ENCODE peak calls at places on chromosome 18, in six cellular contexts. O is NCI-H1436 treated with DMSO at 0.1 percent for 48 hours; Q is bronchial epithelial cell; T is stimulated activated CD8-positive, alpha-beta memory T cell treated with anti-CD3 and anti-CD28 coated beads, Interleukin-12 subunit alpha, Interleukin-12 subunit beta, amount 100 ng/mL, for 4 hours; V is MG63; R is GM04503. E is an unnamed sample.

GRCh38 chr18:59008302-59008974 is 131.2 kb upstream of the SEC11C start:
- DNase-seq in T (no peak), R (no peak), O (no peak), Q (peak), V (no peak), E (peak)

GRCh38 chr18:51342815-51343214 is 145.3 kb upstream of the MEX3C start:
- DNase-seq in O (no peak), T (no peak), V (peak), R (no peak), Q (peak), E (peak)

GRCh38 chr18:57444301-57444759 is 9.2 kb downstream of the ONECUT2 start:
- DNase-seq in O (no peak), T (no peak), Q (no peak), R (no peak), V (no peak), E (no peak)

GRCh38 chr18:7242954-7243353 is 12.1 kb downstream of the LRRC30 start:
- DNase-seq in Q (no peak), T (no peak), V (no peak), R (no peak), O (no peak), E (no peak)

GRCh38 chr18:59690216-59691045 is 6.8 kb downstream of the CCBE1 start:
- DNase-seq in O (peak), V (no peak), Q (no peak), R (no peak), T (no peak), E (no peak)

GRCh38 chr18:13582283-13582682 is 144.1 kb downstream of the FAM210A start:
- DNase-seq in R (no peak), V (no peak), Q (no peak), T (no peak), O (no peak), E (no peak)

GRCh38 chr18:21112543-21113105 is 1.0 kb upstream of the ROCK1 start:
- DNase-seq in Q (no peak), V (no peak), O (no peak), T (no peak), R (no peak), E (no peak)

GRCh38 chr18:26133652-26134051 is at the start of gene PSMA8:
- DNase-seq in V (no peak), R (no peak), O (no peak), Q (no peak), T (peak), E (no peak)

GRCh38 chr18:12434541-12434929 is 26.8 kb downstream of the PRELID3A start:
- DNase-seq in Q (no peak), O (no peak), V (no peak), R (no peak), T (no peak), E (no peak)

GRCh38 chr18:76765649-76766048 is 56.7 kb upstream of the ZNF236 start:
- DNase-seq in R (no peak), O (no peak), V (no peak), Q (peak), T (no peak), E (peak)

GRCh38 chr18:323253-323622 is 55.4 kb upstream of the THOC1 start:
- DNase-seq in V (no peak), Q (no peak), T (no peak), O (no peak), R (peak), E (peak)

GRCh38 chr18:44725300-44726096 is 44.8 kb downstream of the SETBP1 start:
- DNase-seq in V (peak), Q (peak), O (no peak), R (no peak), T (peak), E (peak)

GRCh38 chr18:28412521-28412920 is 235.6 kb upstream of the CDH2 start:
- DNase-seq in V (peak), O (no peak), T (no peak), R (no peak), Q (no peak), E (no peak)

GRCh38 chr18:8720141-8720540 is 14.8 kb downstream of the MTCL1 start:
- DNase-seq in R (no peak), V (no peak), T (no peak), O (no peak), Q (no peak), E (no peak)

GRCh38 chr18:57644540-57644939 is 22.9 kb upstream of the NARS1 start:
- DNase-seq in T (no peak), V (no peak), Q (peak), R (no peak), O (no peak), E (peak)

GRCh38 chr18:23992119-23992940 is 22.2 kb upstream of the TTC39C start:
- DNase-seq in O (no peak), R (no peak), Q (peak), T (no peak), V (peak), E (peak)

GRCh38 chr18:33470229-33470628 is 29.7 kb upstream of the CCDC178 start:
- DNase-seq in V (no peak), R (no peak), Q (peak), O (no peak), T (no peak), E (no peak)

GRCh38 chr18:57249896-57250295 is 102.5 kb upstream of the ST8SIA3 start:
- DNase-seq in R (no peak), T (no peak), Q (no peak), O (no peak), V (no peak), E (no peak)

GRCh38 chr18:70195852-70196434 is 9.5 kb downstream of the RTTN start:
- DNase-seq in V (peak), T (no peak), O (no peak), R (no peak), Q (peak), E (peak)

GRCh38 chr18:36187826-36188721 is 777 bp downstream of the MOCOS start:
- DNase-seq in R (no peak), Q (peak), T (no peak), V (peak), O (no peak), E (peak)

GRCh38 chr18:74515620-74516231 is 18.6 kb upstream of the CNDP1 start:
- DNase-seq in R (no peak), Q (no peak), T (no peak), O (no peak), V (no peak), E (no peak)

GRCh38 chr18:56919190-56919589 is 227.7 kb upstream of the BOD1L2 start:
- DNase-seq in V (no peak), R (no peak), T (no peak), O (no peak), Q (no peak), E (no peak)

GRCh38 chr18:48838921-48839818 is 111.6 kb downstream of the SMAD7 start:
- DNase-seq in R (peak), V (peak), Q (peak), T (no peak), O (no peak), E (peak)

GRCh38 chr18:7325126-7325430 is 94.2 kb downstream of the LRRC30 start:
- DNase-seq in R (no peak), Q (no peak), T (no peak), O (no peak), V (no peak), E (peak)

GRCh38 chr18:76264073-76264472 is 231.0 kb downstream of the ZNF516 start:
- DNase-seq in O (no peak), Q (peak), V (no peak), R (no peak), T (no peak), E (no peak)

GRCh38 chr18:53416985-53417384 is 807.5 kb downstream of the MBD2 start:
- DNase-seq in O (no peak), T (no peak), R (no peak), V (peak), Q (no peak), E (no peak)

GRCh38 chr18:12989397-12990127 is 1.6 kb upstream of the CEP192 start:
- DNase-seq in T (no peak), R (no peak), V (no peak), O (no peak), Q (no peak), E (no peak)

GRCh38 chr18:28181616-28182015 is 4.7 kb upstream of the CDH2 start:
- DNase-seq in T (no peak), V (no peak), R (no peak), O (no peak), Q (no peak), E (no peak)

GRCh38 chr18:72675394-72675793 is 131.3 kb upstream of the CBLN2 start:
- DNase-seq in T (no peak), R (no peak), V (peak), Q (no peak), O (no peak), E (no peak)

GRCh38 chr18:11570770-11571169 is 38.6 kb upstream of the SLC35G4 start:
- DNase-seq in T (no peak), V (no peak), O (no peak), Q (no peak), R (no peak), E (peak)

GRCh38 chr18:3794537-3795348 is 344.8 kb downstream of the TGIF1 start:
- DNase-seq in Q (peak), R (no peak), T (no peak), O (no peak), V (peak), E (peak)